ENCODE peak calls at places on chromosomes 16 and 17, in six cellular contexts. C is cardiac fibroblast, T is stomach, G is kidney, M is brain microvascular endothelial cell, K is AG09309. F is an unnamed sample.
A peak's percentile ranks its signal among the peaks of the same experiment; 100 is the strongest.

GRCh38 chr16:27311449-27311831 is 2.3 kb upstream of the IL4R start:
- DNase-seq in C (peak; percentile 34), T (no peak), G (no peak), M (no peak), K (no peak), F (no peak)

GRCh38 chr17:75819116-75819515 is 25.1 kb downstream of the UNC13D start:
- DNase-seq in C (no peak), T (no peak), G (no peak), M (no peak), K (no peak), F (no peak)

GRCh38 chr16:50509521-50510341 is 38.5 kb upstream of the NKD1 start:
- DNase-seq in C (peak; percentile 8), T (peak; percentile 31), G (no peak), M (peak; percentile 24), K (no peak), F (no peak)

GRCh38 chr17:68595496-68595895 is 5.7 kb downstream of the FAM20A start:
- DNase-seq in C (peak; percentile 47), T (no peak), G (no peak), M (no peak), K (no peak), F (no peak)

GRCh38 chr16:88599092-88599733 is 29.0 kb downstream of the ZC3H18 start:
- DNase-seq in C (peak; percentile 22), T (peak; percentile 50), G (peak; percentile 87), M (no peak), K (no peak), F (no peak)

GRCh38 chr16:9151597-9151996 is 60.2 kb downstream of the HAPSTR1 start:
- DNase-seq in C (no peak), T (no peak), G (no peak), M (no peak), K (no peak), F (no peak)

GRCh38 chr17:73420897-73421296 is 109.1 kb upstream of the CDC42EP4 start:
- DNase-seq in C (no peak), T (no peak), G (peak; percentile 26), M (peak; percentile 40), K (no peak), F (no peak)

GRCh38 chr16:68070249-68070725 is 14.9 kb upstream of the NFATC3 start:
- DNase-seq in C (no peak), T (no peak), G (no peak), M (no peak), K (no peak), F (no peak)

GRCh38 chr16:29820730-29821662 is 734 bp downstream of the MVP start:
- DNase-seq in C (no peak), T (peak; percentile 86), G (peak; percentile 92), M (no peak), K (no peak), F (no peak)

GRCh38 chr17:8391711-8392110 is 5.9 kb downstream of the RNF222 start:
- DNase-seq in C (peak; percentile 29), T (no peak), G (no peak), M (no peak), K (no peak), F (no peak)

GRCh38 chr17:33964344-33964979 is 290.6 kb upstream of the CCL2 start:
- DNase-seq in C (no peak), T (no peak), G (no peak), M (no peak), K (no peak), F (no peak)

GRCh38 chr17:57274162-57274561 is 17.8 kb downstream of the MSI2 start:
- DNase-seq in C (no peak), T (no peak), G (no peak), M (no peak), K (no peak), F (no peak)

GRCh38 chr17:81114694-81115093 is 50.6 kb upstream of the PVALEF start:
- DNase-seq in C (no peak), T (no peak), G (no peak), M (no peak), K (no peak), F (no peak)

GRCh38 chr17:36667922-36668321 is 66.5 kb downstream of the MRM1 start:
- DNase-seq in C (no peak), T (no peak), G (no peak), M (no peak), K (no peak), F (no peak)

GRCh38 chr16:71542377-71542776 is 16.2 kb downstream of the CHST4 start:
- DNase-seq in C (peak; percentile 30), T (peak; percentile 48), G (no peak), M (peak; percentile 28), K (no peak), F (peak; percentile 18)

GRCh38 chr16:80725566-80726162 is 78.7 kb downstream of the CDYL2 start:
- DNase-seq in C (no peak), T (no peak), G (no peak), M (peak; percentile 20), K (no peak), F (no peak)

GRCh38 chr16:15708096-15708495 is 58.1 kb downstream of the NDE1 start:
- DNase-seq in C (peak; percentile 70), T (no peak), G (no peak), M (peak; percentile 93), K (no peak), F (no peak)

GRCh38 chr17:72030067-72030899 is 90.5 kb upstream of the SOX9 start:
- DNase-seq in C (peak; percentile 53), T (peak; percentile 26), G (no peak), M (peak; percentile 52), K (no peak), F (peak; percentile 11)

GRCh38 chr17:82351254-82351712 is 7.8 kb upstream of the TEX19 start:
- DNase-seq in C (no peak), T (no peak), G (no peak), M (no peak), K (no peak), F (no peak)

GRCh38 chr17:60577147-60577925 is 22.7 kb upstream of the PPM1D start:
- DNase-seq in C (peak; percentile 84), T (no peak), G (no peak), M (peak; percentile 42), K (no peak), F (no peak)

GRCh38 chr16:30786115-30786935 is 680 bp downstream of the ZNF629 start:
- DNase-seq in C (peak; percentile 72), T (peak; percentile 41), G (no peak), M (peak; percentile 77), K (no peak), F (peak; percentile 24)

GRCh38 chr17:51703364-51704341 is 443.3 kb downstream of the UTP18 start:
- DNase-seq in C (peak; percentile 8), T (peak; percentile 73), G (peak; percentile 84), M (peak; percentile 2), K (no peak), F (no peak)

GRCh38 chr16:11302977-11303376 is 21.8 kb upstream of the PRM1 start:
- DNase-seq in C (no peak), T (peak; percentile 52), G (no peak), M (no peak), K (no peak), F (no peak)
- TF ChIP-seq CTCF in C (no peak), T (no peak), G (no peak), M (no peak), K (no peak), F (no peak)

GRCh38 chr17:27669136-27669535 is 38.1 kb downstream of the LGALS9 start:
- DNase-seq in C (no peak), T (no peak), G (peak; percentile 33), M (no peak), K (no peak), F (no peak)

GRCh38 chr17:27666831-27667560 is 36.0 kb downstream of the LGALS9 start:
- DNase-seq in C (no peak), T (no peak), G (peak; percentile 59), M (no peak), K (no peak), F (no peak)

GRCh38 chr17:27669850-27670249 is 38.9 kb downstream of the LGALS9 start:
- DNase-seq in C (no peak), T (no peak), G (no peak), M (no peak), K (no peak), F (no peak)

GRCh38 chr17:27667656-27668487 is 36.9 kb downstream of the LGALS9 start:
- DNase-seq in C (no peak), T (no peak), G (peak; percentile 51), M (no peak), K (no peak), F (no peak)

DNA sequence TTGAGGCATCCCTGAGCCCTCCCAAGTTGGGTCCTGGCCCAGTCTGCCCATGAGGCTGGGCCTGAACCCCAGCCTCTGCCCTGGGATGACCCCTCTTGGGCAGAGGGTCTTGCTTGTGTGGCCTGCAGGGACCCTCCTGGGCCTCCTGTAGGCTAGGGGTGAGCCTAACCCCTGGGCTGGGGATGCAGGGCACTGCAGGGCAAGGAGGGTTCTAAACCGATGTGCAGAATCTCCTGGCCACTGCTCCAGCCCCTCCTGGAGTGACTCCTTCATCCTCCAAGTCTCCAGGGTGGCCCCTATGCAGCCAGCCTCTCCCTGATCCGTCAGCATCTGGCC is 37.5 kb downstream of the LGALS9 start:
- DNase-seq in C (no peak), T (no peak), G (no peak), M (no peak), K (no peak), F (no peak)
- TF ChIP-seq CTCF in C (no peak), T (no peak), G (no peak), M (no peak), K (no peak), F (no peak)

GRCh38 chr17:64019486-64020067 is 856 bp downstream of the ICAM2 start:
- DNase-seq in C (no peak), T (no peak), G (no peak), M (no peak), K (no peak), F (no peak)

GRCh38 chr17:64016974-64017373 is 3.5 kb downstream of the ICAM2 start:
- DNase-seq in C (no peak), T (no peak), G (no peak), M (no peak), K (no peak), F (no peak)

GRCh38 chr17:64015447-64015846 is 5.0 kb downstream of the ICAM2 start:
- DNase-seq in C (no peak), T (no peak), G (no peak), M (no peak), K (no peak), F (no peak)

GRCh38 chr17:64016248-64016784 is 4.1 kb downstream of the ICAM2 start:
- DNase-seq in C (no peak), T (no peak), G (no peak), M (no peak), K (no peak), F (no peak)

GRCh38 chr17:64017381-64017980 is 3.0 kb downstream of the ICAM2 start:
- DNase-seq in C (no peak), T (no peak), G (no peak), M (no peak), K (no peak), F (no peak)
- TF ChIP-seq CTCF in C (peak; percentile 38), T (peak; percentile 45), G (no peak), M (no peak), K (peak; percentile 20), F (peak; percentile 25)

DNA sequence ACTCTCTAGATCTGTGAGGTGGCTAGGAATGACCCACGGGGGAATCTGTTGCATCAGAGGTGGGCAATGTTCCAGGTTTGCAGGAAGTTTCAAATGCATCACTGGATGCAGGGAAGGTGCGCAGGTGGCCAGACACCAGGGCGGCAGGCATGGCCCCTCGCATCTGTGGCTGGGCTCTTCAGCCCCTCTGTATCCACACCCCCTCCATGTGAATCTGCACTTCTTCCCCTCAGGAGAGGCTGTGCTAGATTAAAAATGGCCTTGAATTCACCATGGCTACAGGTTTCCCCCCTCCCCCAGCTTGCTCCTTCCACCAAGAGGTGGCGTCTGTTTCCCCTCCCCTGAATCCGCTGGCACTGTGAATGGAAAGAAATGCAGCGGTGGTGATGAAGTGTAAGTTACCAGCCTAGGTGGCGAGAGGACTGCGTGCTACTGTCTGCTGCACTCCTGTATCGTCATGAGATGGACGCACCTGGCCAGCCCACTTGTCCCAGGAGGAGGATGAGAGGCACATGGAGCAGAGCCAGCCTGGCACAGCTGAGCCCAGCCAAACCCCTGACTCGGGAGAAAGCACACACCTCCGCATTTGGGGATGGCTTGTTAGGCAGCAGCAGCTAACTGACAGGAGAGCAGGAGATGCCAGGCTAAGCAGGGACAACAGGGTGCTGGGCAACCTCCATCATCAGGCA is 26.3 kb downstream of the TNFRSF13B start:
- DNase-seq in C (no peak), T (peak; percentile 20), G (peak; percentile 50), M (no peak), K (no peak), F (no peak)
- TF ChIP-seq CTCF in C (no peak), T (no peak), G (no peak), M (peak; percentile 35), K (no peak), F (no peak)